ENCODE peak calls at places on chromosomes 11 and 22, in nine cellular contexts. H is spleen; C is lower lobe of right lung; A is sigmoid colon; Y is CD8-positive, alpha-beta memory T cell; J is cardiac muscle cell; N is left lung; K is naive thymus-derived CD4-positive, alpha-beta T cell; Z is uterus. R is an unnamed sample.

GRCh38 chr22:27632451-27633295 is 168.9 kb downstream of the MN1 start:
- DNase-seq in K (no peak), H (no peak), N (no peak), Y (no peak), J (no peak), Z (no peak), A (no peak), C (no peak), R (no peak)

GRCh38 chr11:61659413-61660196 is 20.6 kb upstream of the DAGLA start:
- DNase-seq in Z (no peak), J (no peak), A (no peak), K (no peak), Y (no peak), H (no peak), C (no peak), N (no peak), R (no peak)

GRCh38 chr11:86490582-86490981 is 115.9 kb downstream of the CCDC81 start:
- DNase-seq in Y (no peak), K (no peak), J (peak; percentile 62), N (no peak), Z (no peak), A (no peak), H (no peak), C (no peak), R (no peak)

GRCh38 chr11:64762916-64763803 is 3.4 kb upstream of the PYGM start:
- DNase-seq in H (peak; percentile 76), Y (no peak), A (peak; percentile 83), J (peak; percentile 68), Z (no peak), C (no peak), K (no peak), N (peak; percentile 17), R (no peak)

GRCh38 chr11:63609971-63610580 is 4.2 kb downstream of the PLAAT3 start:
- DNase-seq in J (no peak), Z (no peak), Y (no peak), K (no peak), H (no peak), A (peak; percentile 47), C (no peak), N (no peak), R (no peak)

GRCh38 chr11:12693485-12694181 is 19.4 kb downstream of the TEAD1 start:
- DNase-seq in C (peak; percentile 50), N (no peak), Y (no peak), K (no peak), A (peak; percentile 84), H (no peak), J (peak; percentile 96), Z (peak; percentile 79), R (no peak)

GRCh38 chr11:8257003-8257664 is 6.5 kb downstream of the LMO1 start:
- DNase-seq in A (peak; percentile 34), Z (peak; percentile 1), K (no peak), N (no peak), J (no peak), H (peak; percentile 25), Y (no peak), C (peak; percentile 10), R (no peak)

GRCh38 chr11:11525283-11525682 is 96.5 kb downstream of the GALNT18 start:
- DNase-seq in Z (no peak), Y (no peak), K (no peak), H (no peak), N (no peak), J (no peak), A (no peak), C (no peak), R (no peak)

GRCh38 chr11:59669611-59670009 is 773 bp upstream of the PATL1 start:
- DNase-seq in K (no peak), Y (no peak), J (peak; percentile 80), H (peak; percentile 91), Z (peak; percentile 44), N (peak; percentile 61), A (peak; percentile 73), C (peak; percentile 67), R (no peak)

GRCh38 chr22:49404576-49405199 is 423.0 kb downstream of the BRD1 start:
- DNase-seq in H (peak; percentile 64), C (peak; percentile 38), N (no peak), Y (no peak), J (no peak), K (no peak), Z (no peak), A (peak; percentile 57), R (no peak)

GRCh38 chr11:92605667-92606066 is 363.8 kb upstream of the MTNR1B start:
- DNase-seq in Y (no peak), A (no peak), K (no peak), N (no peak), H (no peak), J (no peak), Z (no peak), C (no peak), R (no peak)

GRCh38 chr11:30216534-30216933 is 14.3 kb upstream of the FSHB start:
- DNase-seq in H (no peak), N (no peak), J (no peak), A (no peak), Z (no peak), K (no peak), Y (no peak), C (no peak), R (no peak)

GRCh38 chr22:28019881-28020861 is 101.1 kb upstream of the PITPNB start:
- DNase-seq in N (peak; percentile 62), A (peak; percentile 90), J (peak; percentile 66), Z (peak; percentile 83), Y (peak; percentile 40), K (peak; percentile 64), C (peak; percentile 73), H (peak; percentile 88), R (peak; percentile 43)

GRCh38 chr11:117289795-117290194 is 1.4 kb upstream of the BACE1-AS start:
- DNase-seq in A (no peak), Z (no peak), Y (no peak), K (no peak), J (no peak), N (no peak), C (no peak), H (no peak), R (no peak)

GRCh38 chr11:1326435-1327063 is 17.1 kb upstream of the TOLLIP start:
- DNase-seq in A (peak; percentile 64), N (no peak), J (no peak), H (no peak), Z (no peak), Y (no peak), C (no peak), K (no peak), R (no peak)

GRCh38 chr11:17547051-17547577 is at the start of gene OTOG:
- DNase-seq in Y (no peak), H (no peak), Z (no peak), A (no peak), N (no peak), K (no peak), J (peak; percentile 37), C (no peak), R (no peak)

GRCh38 chr11:127042445-127042844 is 41.9 kb upstream of the KIRREL3 start:
- DNase-seq in K (no peak), C (no peak), J (no peak), H (no peak), Y (no peak), N (no peak), Z (no peak), A (no peak), R (no peak)

GRCh38 chr22:47515384-47516125 is 753.1 kb downstream of the TBC1D22A start:
- DNase-seq in Z (no peak), N (no peak), C (no peak), Y (no peak), H (no peak), K (no peak), A (no peak), J (no peak), R (no peak)

GRCh38 chr11:2898366-2899079 is 12.9 kb upstream of the CDKN1C start:
- DNase-seq in K (no peak), J (peak; percentile 94), N (peak; percentile 90), Z (peak; percentile 70), A (peak; percentile 83), C (peak; percentile 87), Y (peak; percentile 47), H (peak; percentile 91), R (peak; percentile 35)

GRCh38 chr11:123543796-123544195 is 110.6 kb downstream of the SCN3B start:
- DNase-seq in Z (peak; percentile 23), J (peak; percentile 42), A (no peak), C (no peak), Y (no peak), H (no peak), K (no peak), N (no peak), R (no peak)

DNA sequence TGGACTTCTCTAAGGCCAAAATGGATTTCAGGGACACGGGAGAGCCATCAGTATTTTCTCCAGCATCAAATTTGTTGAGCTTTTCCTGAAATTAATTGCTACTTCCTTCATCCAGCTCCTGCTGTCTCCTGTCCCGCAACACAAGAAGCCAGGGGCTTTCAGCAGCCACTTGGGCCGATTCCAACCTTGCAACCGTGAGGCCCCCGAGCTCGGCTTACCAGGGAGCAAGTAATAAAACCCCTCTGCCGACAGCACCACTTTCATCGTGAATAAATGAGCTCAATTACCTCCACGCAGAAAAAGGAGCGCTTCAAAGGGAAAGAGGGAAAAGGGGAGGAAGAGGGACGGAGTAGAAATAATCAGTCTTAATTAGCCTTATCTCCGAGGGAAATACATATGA is 76.6 kb downstream of the CELSR1 start:
- DNase-seq in C (no peak), J (no peak), A (no peak), Z (no peak), N (no peak), Y (no peak), K (no peak), H (no peak), R (no peak)
- H3K27ac ChIP-seq in C (no peak overlapping the region), J (no peak overlapping the region), A (no peak overlapping the region), Z (no peak overlapping the region), N (no peak overlapping the region), Y (no peak overlapping the region), K (no peak overlapping the region), H (no peak overlapping the region), R (no peak overlapping the region)

GRCh38 chr22:39520054-39520873 is at the start of gene ATF4:
- DNase-seq in N (peak; percentile 97), K (peak; percentile 97), Z (peak; percentile 99), Y (peak; percentile 94), H (peak; percentile 98), C (peak; percentile 99), A (peak; percentile 99), J (peak; percentile 100), R (peak; percentile 96)
- H3K4me1 ChIP-seq in N (peaks cover 60% of the 10 kb centered on the region), K (peaks cover 27% of the 10 kb centered on the region), Z (peaks cover 9% of the 10 kb centered on the region), Y (peaks cover 39% of the 10 kb centered on the region), H (peaks cover 61% of the 10 kb centered on the region), C (peaks cover 51% of the 10 kb centered on the region), A (peaks cover 50% of the 10 kb centered on the region), J (peaks cover 26% of the 10 kb centered on the region), R (peaks cover 46% of the 10 kb centered on the region)

DNA sequence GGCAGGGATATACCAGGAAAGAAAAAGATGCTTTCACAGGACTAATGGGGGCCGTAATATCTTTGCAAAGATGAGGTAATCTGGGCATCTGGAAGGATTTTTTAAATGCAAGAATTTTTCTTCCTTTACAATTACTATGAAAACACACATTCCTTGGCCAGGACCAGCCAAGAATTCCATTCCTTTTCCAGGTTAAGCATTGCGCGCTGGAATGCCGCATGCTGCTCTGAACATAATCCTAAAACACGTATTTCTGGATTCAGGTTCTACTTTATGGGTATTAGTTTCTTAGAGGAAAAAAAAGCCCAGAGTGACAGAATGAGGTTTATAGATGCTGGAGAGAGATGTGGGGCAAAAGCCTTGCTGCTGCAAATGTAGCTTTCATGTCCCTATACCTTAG is 99.4 kb upstream of the SORL1-AS1 start:
- DNase-seq in N (no peak), K (no peak), H (no peak), J (no peak), Y (no peak), C (no peak), A (no peak), Z (no peak), R (no peak)
- H3K27me3 ChIP-seq in N (no peaks in the 10 kb centered on the region), K (no peaks in the 10 kb centered on the region), H (no peaks in the 10 kb centered on the region), J (no peaks in the 10 kb centered on the region), Y (no peaks in the 10 kb centered on the region), C (no peaks in the 10 kb centered on the region), A (no peaks in the 10 kb centered on the region), Z (no peaks in the 10 kb centered on the region), R (no peaks in the 10 kb centered on the region)

GRCh38 chr22:29147241-29147919 is 58.3 kb upstream of the EMID1 start:
- DNase-seq in Z (peak; percentile 5), N (peak; percentile 27), Y (no peak), J (no peak), H (peak; percentile 56), A (peak; percentile 61), K (no peak), C (no peak), R (no peak)
- H3K27ac ChIP-seq in Z (no peak overlapping the region), N (no peak overlapping the region), Y (no peak overlapping the region), J (peak overlapping the region; percentile 25), H (no peak overlapping the region), A (no peak overlapping the region), K (no peak overlapping the region), C (no peak overlapping the region), R (no peak overlapping the region)

R was measured in CD4-positive, alpha-beta memory T cell.